ENCODE peak calls at places on chromosomes 2 and 18, in five cellular contexts. X, T, R, E and S are unnamed samples.

GRCh38 chr2:27051902-27052645 is 606 bp downstream of the AGBL5 start:
- DNase-seq in X (no peak), T (no peak), R (peak; percentile 62), E (no peak), S (no peak)

GRCh38 chr2:241771286-241772062 is 5.1 kb upstream of the GAL3ST2 start:
- DNase-seq in X (no peak), T (peak; percentile 26), R (peak; percentile 12), E (no peak), S (no peak)

GRCh38 chr2:72973566-72974435 is 56.5 kb downstream of the EMX1 start:
- DNase-seq in X (peak; percentile 22), T (peak; percentile 65), R (peak; percentile 66), E (peak; percentile 75), S (peak; percentile 76)

GRCh38 chr2:29155578-29155977 is 40.4 kb downstream of the CLIP4 start:
- DNase-seq in X (no peak), T (no peak), R (no peak), E (no peak), S (no peak)

GRCh38 chr2:222864296-222864695 is 3.5 kb downstream of the ACSL3 start:
- DNase-seq in X (no peak), T (no peak), R (no peak), E (no peak), S (no peak)

GRCh38 chr2:227402959-227403358 is 15.2 kb upstream of the SCYGR1 start:
- DNase-seq in X (no peak), T (no peak), R (no peak), E (no peak), S (peak; percentile 69)

GRCh38 chr2:60230596-60230995 is 322.9 kb downstream of the BCL11A start:
- DNase-seq in X (no peak), T (no peak), R (no peak), E (peak; percentile 38), S (no peak)

GRCh38 chr18:78814766-78815165 is 164.9 kb upstream of the SALL3 start:
- DNase-seq in X (no peak), T (no peak), R (no peak), E (no peak), S (no peak)

GRCh38 chr18:77666613-77667012 is 417.0 kb downstream of the GALR1 start:
- DNase-seq in X (no peak), T (no peak), R (no peak), E (no peak), S (no peak)

GRCh38 chr2:89833116-89833779 is 1141.8 kb downstream of the RPIA start:
- DNase-seq in X (no peak), T (no peak), R (no peak), E (no peak), S (no peak)

GRCh38 chr2:229409751-229410181 is 138.7 kb upstream of the PID1 start:
- DNase-seq in X (no peak), T (no peak), R (no peak), E (no peak), S (no peak)

GRCh38 chr2:101763496-101764333 is 66.2 kb downstream of the MAP4K4 start:
- DNase-seq in X (no peak), T (no peak), R (no peak), E (no peak), S (no peak)

GRCh38 chr18:57737661-57738060 is 65.5 kb downstream of the ATP8B1 start:
- DNase-seq in X (no peak), T (no peak), R (peak; percentile 58), E (no peak), S (peak; percentile 48)

GRCh38 chr2:234733795-234734600 is 217.8 kb upstream of the SH3BP4 start:
- DNase-seq in X (no peak), T (no peak), R (no peak), E (no peak), S (no peak)

GRCh38 chr2:216056739-216057138 is 24.9 kb downstream of the PECR start:
- DNase-seq in X (no peak), T (peak; percentile 84), R (no peak), E (no peak), S (no peak)

GRCh38 chr18:54150226-54150625 is 74.2 kb downstream of the MBD2 start:
- DNase-seq in X (no peak), T (no peak), R (no peak), E (no peak), S (no peak)

GRCh38 chr2:79723830-79724229 is 211.0 kb downstream of the CTNNA2 start:
- DNase-seq in X (no peak), T (no peak), R (no peak), E (no peak), S (peak; percentile 5)

GRCh38 chr2:140975237-140975636 is 1155.6 kb downstream of the LRP1B start:
- DNase-seq in X (no peak), T (no peak), R (no peak), E (no peak), S (no peak)

GRCh38 chr2:129667586-129667985 is 311.9 kb upstream of the RAB6C start:
- DNase-seq in X (no peak), T (no peak), R (no peak), E (no peak), S (no peak)

GRCh38 chr2:222049946-222050345 is 248.9 kb downstream of the PAX3 start:
- DNase-seq in X (no peak), T (no peak), R (no peak), E (no peak), S (peak; percentile 45)

GRCh38 chr2:100752628-100753333 is 67.2 kb upstream of the NPAS2 start:
- DNase-seq in X (no peak), T (no peak), R (no peak), E (no peak), S (peak; percentile 88)

GRCh38 chr2:235950473-235950809 is 217.7 kb downstream of the GBX2 start:
- DNase-seq in X (no peak), T (no peak), R (no peak), E (no peak), S (no peak)

GRCh38 chr2:46306320-46306719 is 9.1 kb downstream of the EPAS1 start:
- DNase-seq in X (no peak), T (no peak), R (peak; percentile 39), E (no peak), S (peak; percentile 84)

GRCh38 chr2:53131416-53131815 is 636.2 kb upstream of the CHAC2 start:
- DNase-seq in X (no peak), T (no peak), R (no peak), E (no peak), S (peak; percentile 55)

GRCh38 chr2:10688921-10689807 is 611 bp downstream of the NOL10 start:
- DNase-seq in X (peak; percentile 8), T (no peak), R (no peak), E (peak; percentile 21), S (no peak)

GRCh38 chr2:61943251-61943650 is 37.8 kb downstream of the COMMD1 start:
- DNase-seq in X (no peak), T (peak; percentile 45), R (no peak), E (no peak), S (no peak)

GRCh38 chr2:173272895-173273294 is 81.8 kb upstream of the CDCA7 start:
- DNase-seq in X (no peak), T (no peak), R (no peak), E (no peak), S (no peak)

DNA sequence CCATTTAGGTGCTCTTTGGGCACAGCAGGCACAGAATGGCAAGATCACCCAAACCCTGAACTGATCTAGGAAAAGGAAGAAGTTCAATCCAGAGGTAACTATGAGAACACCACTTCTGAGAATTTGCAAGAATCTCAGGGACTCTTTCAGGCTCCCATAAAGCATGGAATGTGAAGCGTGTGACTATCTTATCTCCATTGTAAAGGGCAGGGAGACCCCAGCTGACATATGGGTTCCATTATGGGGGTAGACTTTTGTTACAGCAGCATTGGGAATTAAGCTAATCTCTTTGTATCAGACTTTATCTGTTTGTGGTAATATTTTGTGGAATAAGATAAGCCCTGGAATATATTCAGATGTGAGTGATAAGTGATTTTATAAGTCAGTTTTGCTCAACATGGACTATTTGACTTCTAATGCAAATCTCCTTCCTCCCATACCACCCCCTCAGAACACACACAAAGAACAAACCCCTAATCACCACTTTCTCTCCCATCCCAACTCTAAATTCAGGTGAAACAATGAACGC is 468.3 kb downstream of the MEIS1 start:
- DNase-seq in X (no peak), T (no peak), R (no peak), E (no peak), S (no peak)
- TF ChIP-seq CTCF in X (no peak), T (no peak), R (no peak), E (no peak), S (no peak)

DNA sequence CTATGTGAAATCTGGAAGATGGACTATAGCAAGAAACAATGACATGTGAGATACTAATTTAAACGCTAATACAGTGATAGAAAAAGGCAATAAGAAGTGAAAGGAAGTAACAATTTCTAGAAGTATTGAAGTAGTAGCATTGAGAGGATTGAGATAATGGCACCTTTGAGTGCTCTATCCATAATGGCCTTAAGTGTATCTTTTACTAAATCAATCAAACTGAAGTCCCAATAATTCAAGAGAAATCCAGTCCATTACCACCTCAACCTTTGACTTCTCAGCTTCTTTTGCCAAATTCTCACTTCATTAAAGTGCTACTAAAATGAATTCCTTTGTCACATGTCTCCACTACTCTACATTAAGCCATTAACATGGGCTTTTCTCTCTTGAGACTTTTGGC is 82.6 kb upstream of the KYNU start:
- DNase-seq in X (no peak), T (no peak), R (no peak), E (no peak), S (no peak)
- TF ChIP-seq CTCF in X (no peak), T (no peak), R (no peak), E (no peak), S (no peak)

DNA sequence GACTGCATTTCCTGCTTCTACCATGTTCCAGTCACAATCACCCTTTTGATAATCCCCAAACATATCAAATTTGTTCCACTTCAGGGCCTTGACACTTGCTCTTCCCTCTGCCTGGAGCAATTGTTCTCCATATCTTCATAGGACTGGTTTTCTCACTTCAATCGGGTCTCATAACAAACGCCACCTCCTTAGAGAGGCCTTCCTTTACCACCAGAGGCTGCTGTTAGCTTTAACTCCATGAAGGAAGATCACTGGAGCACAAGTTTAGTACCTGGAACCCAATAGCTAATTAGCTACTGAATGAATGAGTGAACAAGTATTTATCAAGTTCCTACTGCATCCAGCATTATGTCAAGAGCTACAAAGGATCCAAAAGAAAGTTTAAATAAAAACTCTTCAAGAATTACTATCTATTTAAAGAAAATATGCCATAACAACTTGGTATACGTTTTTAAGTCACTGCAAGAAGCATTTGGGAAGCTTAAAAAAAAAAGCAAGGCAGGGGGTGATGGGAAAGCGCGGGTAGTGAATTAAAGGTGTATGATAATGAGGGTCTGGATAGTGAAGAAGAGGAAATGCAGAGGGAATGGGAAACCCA is 58.8 kb downstream of the BAZ2B start:
- DNase-seq in X (no peak), T (peak; percentile 6), R (no peak), E (peak; percentile 6), S (peak; percentile 34)
- TF ChIP-seq CTCF in X (no peak), T (peak; percentile 9), R (no peak), E (peak; percentile 40), S (peak; percentile 29)

GRCh38 chr2:55175254-55176093 is 56.6 kb downstream of the CLHC1 start:
- DNase-seq in X (no peak), T (peak; percentile 50), R (no peak), E (peak; percentile 77), S (peak; percentile 73)
- TF ChIP-seq CTCF in X (peak; percentile 67), T (peak; percentile 14), R (no peak), E (peak; percentile 93), S (peak; percentile 69)

GRCh38 chr2:38722271-38723115 is 28.7 kb downstream of the SRSF7 start:
- DNase-seq in X (no peak), T (peak; percentile 71), R (no peak), E (peak; percentile 47), S (no peak)
- TF ChIP-seq CTCF in X (no peak), T (no peak), R (no peak), E (peak; percentile 52), S (no peak)